ENCODE peak calls at places on chromosomes 4 and X, in four cellular contexts. One of them, this sample, is unnamed.

GRCh38 chr4:67456577-67457196 is 88.6 kb downstream of the CENPC start:
- DNase-seq in HepG2: no peak
- DNase-seq in GM12878: no peak
- DNase-seq in K562: peak; percentile 38
- DNase-seq in this sample: no peak

GRCh38 chrX:77785746-77786548 is at the start of gene ATRX:
- DNase-seq in HepG2: peak; percentile 82
- DNase-seq in K562: peak; percentile 77
- DNase-seq in GM12878: peak; percentile 50
- DNase-seq in this sample: peak; percentile 88

GRCh38 chr4:94576163-94576562 is 124.4 kb downstream of the PDLIM5 start:
- DNase-seq in K562: no peak
- DNase-seq in HepG2: no peak
- DNase-seq in GM12878: no peak
- DNase-seq in this sample: no peak

GRCh38 chrX:30060718-30061117 is 154.6 kb upstream of the MAGEB2 start:
- DNase-seq in K562: no peak
- DNase-seq in GM12878: no peak
- DNase-seq in HepG2: no peak
- DNase-seq in this sample: peak; percentile 3

GRCh38 chr4:152778656-152779512 is 646 bp downstream of the TIGD4 start:
- DNase-seq in HepG2: peak; percentile 3
- DNase-seq in K562: peak; percentile 31
- DNase-seq in GM12878: no peak
- DNase-seq in this sample: peak; percentile 43

GRCh38 chr4:159413252-159413941 is 310.5 kb downstream of the RAPGEF2 start:
- DNase-seq in K562: no peak
- DNase-seq in HepG2: no peak
- DNase-seq in GM12878: no peak
- DNase-seq in this sample: no peak

GRCh38 chrX:135434258-135435138 is 12.8 kb downstream of the SMIM10L2A start:
- DNase-seq in HepG2: no peak
- DNase-seq in K562: no peak
- DNase-seq in GM12878: no peak
- DNase-seq in this sample: no peak

GRCh38 chrX:53288173-53288572 is 6.8 kb upstream of the IQSEC2 start:
- DNase-seq in HepG2: no peak
- DNase-seq in K562: peak; percentile 58
- DNase-seq in GM12878: no peak
- DNase-seq in this sample: peak; percentile 81

GRCh38 chr4:88247148-88247547 is 37.2 kb downstream of the PPM1K start:
- DNase-seq in GM12878: no peak
- DNase-seq in HepG2: no peak
- DNase-seq in K562: no peak
- DNase-seq in this sample: no peak

GRCh38 chr4:88246600-88246999 is 37.8 kb downstream of the PPM1K start:
- DNase-seq in GM12878: no peak
- DNase-seq in K562: no peak
- DNase-seq in HepG2: peak; percentile 46
- DNase-seq in this sample: no peak

GRCh38 chr4:88244056-88244455 is 40.3 kb downstream of the PPM1K start:
- DNase-seq in HepG2: no peak
- DNase-seq in K562: no peak
- DNase-seq in GM12878: no peak
- DNase-seq in this sample: no peak

GRCh38 chr4:88242144-88242543 is 42.2 kb downstream of the PPM1K start:
- DNase-seq in HepG2: peak; percentile 55
- DNase-seq in GM12878: no peak
- DNase-seq in K562: no peak
- DNase-seq in this sample: no peak

GRCh38 chr4:88244821-88245579 is 39.4 kb downstream of the PPM1K start:
- DNase-seq in K562: peak; percentile 3
- DNase-seq in GM12878: no peak
- DNase-seq in HepG2: no peak
- DNase-seq in this sample: no peak
- TF ChIP-seq MXI1 in K562: no peak
- TF ChIP-seq MXI1 in GM12878: no peak
- TF ChIP-seq MXI1 in HepG2: no peak
- TF ChIP-seq MXI1 in this sample: no peak

GRCh38 chr4:137213372-137214173 is 318.7 kb downstream of the PCDH18 start:
- DNase-seq in HepG2: no peak
- DNase-seq in GM12878: no peak
- DNase-seq in K562: no peak
- DNase-seq in this sample: no peak
- TF ChIP-seq NFIC in HepG2: no peak
- TF ChIP-seq NFIC in GM12878: no peak
- TF ChIP-seq NFIC in K562: no peak
- TF ChIP-seq NFIC in this sample: peak; percentile 56

GRCh38 chr4:52037730-52038108 is 380 bp downstream of the SGCB start:
- DNase-seq in K562: no peak
- DNase-seq in HepG2: no peak
- DNase-seq in GM12878: no peak
- DNase-seq in this sample: peak; percentile 90

GRCh38 chr4:52035190-52035589 is 2.9 kb downstream of the SGCB start:
- DNase-seq in K562: no peak
- DNase-seq in GM12878: no peak
- DNase-seq in HepG2: no peak
- DNase-seq in this sample: no peak

GRCh38 chr4:52036875-52037274 is 1.2 kb downstream of the SGCB start:
- DNase-seq in GM12878: no peak
- DNase-seq in HepG2: no peak
- DNase-seq in K562: no peak
- DNase-seq in this sample: no peak

DNA sequence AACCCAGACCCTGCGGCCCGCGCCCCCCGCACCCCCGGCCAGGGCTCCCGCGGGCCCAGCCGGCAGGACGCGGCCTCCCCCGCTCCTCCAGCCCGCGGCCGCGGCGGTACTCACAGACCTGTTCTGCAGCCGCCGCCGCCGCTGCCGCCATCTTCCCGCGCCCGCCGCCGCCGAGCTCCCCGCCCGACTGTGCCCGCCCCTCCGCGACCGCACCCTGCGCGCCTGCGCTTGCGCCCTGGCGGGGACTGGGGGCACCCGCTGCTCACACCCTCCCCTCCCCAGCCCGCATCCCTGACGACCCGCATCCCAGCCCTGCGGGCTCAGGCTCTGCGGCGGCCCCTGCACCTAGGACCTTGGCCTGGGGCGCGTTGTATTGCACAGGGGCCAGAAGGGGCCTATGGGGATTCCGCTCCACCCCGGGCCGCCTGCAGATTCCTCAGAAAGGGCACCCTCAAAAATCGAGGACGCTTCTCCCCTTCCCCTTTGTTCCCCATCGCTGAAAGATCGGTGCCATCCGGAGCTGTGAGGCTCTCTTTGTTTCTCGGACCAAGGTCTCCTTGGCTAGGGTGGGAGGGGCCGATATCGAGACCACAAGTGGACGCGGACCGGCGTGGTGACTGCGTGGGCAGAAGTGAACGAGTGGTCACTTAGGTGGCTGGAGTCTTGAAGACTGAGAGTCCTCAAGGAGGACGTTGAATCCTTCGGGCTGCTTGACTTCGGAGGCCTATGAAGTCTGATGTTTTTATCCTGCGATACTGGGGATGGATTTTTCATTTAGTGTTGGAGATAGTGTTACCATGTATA is at the start of gene SGCB:
- DNase-seq in GM12878: no peak
- DNase-seq in K562: peak; percentile 20
- DNase-seq in HepG2: no peak
- DNase-seq in this sample: peak; percentile 97
- TF ChIP-seq MXI1 in GM12878: no peak
- TF ChIP-seq MXI1 in K562: no peak
- TF ChIP-seq MXI1 in HepG2: no peak
- TF ChIP-seq MXI1 in this sample: no peak

GRCh38 chr4:138225477-138225876 is 16.7 kb downstream of the SLC7A11 start:
- DNase-seq in HepG2: no peak
- DNase-seq in K562: no peak
- DNase-seq in GM12878: no peak
- DNase-seq in this sample: no peak
- TF ChIP-seq NFIC in HepG2: no peak
- TF ChIP-seq NFIC in K562: no peak
- TF ChIP-seq NFIC in GM12878: no peak
- TF ChIP-seq NFIC in this sample: no peak

GRCh38 chr4:54662123-54662522 is 4.4 kb downstream of the KIT start:
- DNase-seq in K562: no peak
- DNase-seq in HepG2: no peak
- DNase-seq in GM12878: no peak
- DNase-seq in this sample: no peak

GRCh38 chr4:54660145-54660535 is 2.4 kb downstream of the KIT start:
- DNase-seq in K562: no peak
- DNase-seq in GM12878: no peak
- DNase-seq in HepG2: no peak
- DNase-seq in this sample: no peak

GRCh38 chr4:54661686-54662085 is 3.9 kb downstream of the KIT start:
- DNase-seq in GM12878: no peak
- DNase-seq in HepG2: no peak
- DNase-seq in K562: no peak
- DNase-seq in this sample: no peak

GRCh38 chr4:54660591-54660990 is 2.8 kb downstream of the KIT start:
- DNase-seq in GM12878: no peak
- DNase-seq in K562: no peak
- DNase-seq in HepG2: no peak
- DNase-seq in this sample: no peak

DNA sequence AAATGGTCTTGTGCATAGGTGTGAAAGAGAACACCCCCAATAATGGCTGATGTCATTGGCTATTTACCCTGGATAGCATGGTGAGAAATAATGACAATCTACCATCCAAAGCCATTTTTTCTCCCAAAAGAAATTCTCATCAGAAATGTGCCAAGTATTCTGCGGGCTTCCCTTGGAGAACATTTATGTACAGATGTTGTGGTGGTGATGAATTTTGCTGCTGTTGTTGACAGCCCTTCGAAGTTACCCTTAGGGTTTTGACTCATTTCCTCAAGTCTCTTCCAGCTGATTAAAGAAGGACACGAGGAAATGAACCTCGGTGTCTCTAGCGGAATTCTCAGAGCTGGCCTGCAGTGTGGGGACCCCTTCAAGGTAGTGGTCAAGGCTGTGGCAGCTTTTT is 3.4 kb downstream of the KIT start:
- DNase-seq in GM12878: no peak
- DNase-seq in HepG2: no peak
- DNase-seq in K562: no peak
- DNase-seq in this sample: no peak
- TF ChIP-seq MXI1 in GM12878: no peak
- TF ChIP-seq MXI1 in HepG2: no peak
- TF ChIP-seq MXI1 in K562: no peak
- TF ChIP-seq MXI1 in this sample: no peak

GRCh38 chr4:105455182-105455581 is 18.7 kb downstream of the PPA2 start:
- DNase-seq in HepG2: no peak
- DNase-seq in GM12878: no peak
- DNase-seq in K562: no peak
- DNase-seq in this sample: no peak

GRCh38 chr4:105460306-105460705 is 13.6 kb downstream of the PPA2 start:
- DNase-seq in K562: no peak
- DNase-seq in GM12878: no peak
- DNase-seq in HepG2: no peak
- DNase-seq in this sample: no peak

GRCh38 chr4:105457997-105458396 is 15.9 kb downstream of the PPA2 start:
- DNase-seq in K562: no peak
- DNase-seq in GM12878: no peak
- DNase-seq in HepG2: no peak
- DNase-seq in this sample: no peak

GRCh38 chr4:105453550-105454201 is 20.2 kb downstream of the PPA2 start:
- DNase-seq in HepG2: no peak
- DNase-seq in GM12878: no peak
- DNase-seq in K562: no peak
- DNase-seq in this sample: no peak

GRCh38 chr4:105455998-105456397 is 17.9 kb downstream of the PPA2 start:
- DNase-seq in K562: no peak
- DNase-seq in GM12878: no peak
- DNase-seq in HepG2: no peak
- DNase-seq in this sample: no peak
- TF ChIP-seq NFIC in K562: no peak
- TF ChIP-seq NFIC in GM12878: no peak
- TF ChIP-seq NFIC in HepG2: no peak
- TF ChIP-seq NFIC in this sample: no peak

This sample was measured in SK-N-SH.